ENCODE peak calls at places on chromosome 5, in six cellular contexts. One of them, this sample, is unnamed.

GRCh38 chr5:903756-904096 is 11.0 kb downstream of the TRIP13 start:
- DNase-seq in right lobe of liver: no peak
- DNase-seq in fibroblast of lung: no peak
- DNase-seq in GM23338: no peak
- DNase-seq in GM12878: no peak
- DNase-seq in stomach: no peak
- DNase-seq in this sample: no peak

GRCh38 chr5:5145651-5146529 is 5.8 kb downstream of the ADAMTS16 start:
- DNase-seq in right lobe of liver: no peak
- DNase-seq in fibroblast of lung: peak; percentile 42
- DNase-seq in GM23338: no peak
- DNase-seq in GM12878: no peak
- DNase-seq in stomach: no peak
- DNase-seq in this sample: no peak

GRCh38 chr5:103829585-103829984 is 267.0 kb upstream of the NUDT12 start:
- DNase-seq in right lobe of liver: no peak
- DNase-seq in fibroblast of lung: no peak
- DNase-seq in GM23338: peak; percentile 64
- DNase-seq in GM12878: no peak
- DNase-seq in stomach: no peak
- DNase-seq in this sample: no peak

GRCh38 chr5:54390015-54390414 is 65.5 kb upstream of the HSPB3 start:
- DNase-seq in right lobe of liver: no peak
- DNase-seq in fibroblast of lung: peak; percentile 84
- DNase-seq in GM23338: no peak
- DNase-seq in GM12878: no peak
- DNase-seq in stomach: no peak
- DNase-seq in this sample: no peak

GRCh38 chr5:136001531-136001930 is 27.3 kb upstream of the TGFBI start:
- DNase-seq in right lobe of liver: no peak
- DNase-seq in fibroblast of lung: peak; percentile 81
- DNase-seq in GM23338: no peak
- DNase-seq in GM12878: no peak
- DNase-seq in stomach: no peak
- DNase-seq in this sample: peak; percentile 46

GRCh38 chr5:180591249-180591887 is at the start of gene SCGB3A1:
- DNase-seq in right lobe of liver: no peak
- DNase-seq in fibroblast of lung: no peak
- DNase-seq in GM23338: peak; percentile 63
- DNase-seq in GM12878: no peak
- DNase-seq in stomach: no peak
- DNase-seq in this sample: no peak

GRCh38 chr5:151078490-151079262 is 2.2 kb downstream of the TNIP1 start:
- DNase-seq in right lobe of liver: peak; percentile 85
- DNase-seq in fibroblast of lung: no peak
- DNase-seq in GM23338: no peak
- DNase-seq in GM12878: no peak
- DNase-seq in stomach: no peak
- DNase-seq in this sample: no peak

GRCh38 chr5:165227515-165227914 is 1722.1 kb downstream of the MAT2B start:
- DNase-seq in right lobe of liver: no peak
- DNase-seq in fibroblast of lung: no peak
- DNase-seq in GM23338: peak; percentile 22
- DNase-seq in GM12878: no peak
- DNase-seq in stomach: peak; percentile 26
- DNase-seq in this sample: no peak

GRCh38 chr5:40680741-40681350 is 1.1 kb downstream of the PTGER4 start:
- DNase-seq in right lobe of liver: no peak
- DNase-seq in fibroblast of lung: peak; percentile 61
- DNase-seq in GM23338: peak; percentile 42
- DNase-seq in GM12878: no peak
- DNase-seq in stomach: no peak
- DNase-seq in this sample: peak; percentile 70

GRCh38 chr5:13662646-13663045 is 281.8 kb downstream of the DNAH5 start:
- DNase-seq in right lobe of liver: no peak
- DNase-seq in fibroblast of lung: no peak
- DNase-seq in GM23338: no peak
- DNase-seq in GM12878: no peak
- DNase-seq in stomach: no peak
- DNase-seq in this sample: no peak

GRCh38 chr5:51731641-51732040 is 348.4 kb downstream of the ISL1 start:
- DNase-seq in right lobe of liver: no peak
- DNase-seq in fibroblast of lung: peak; percentile 6
- DNase-seq in GM23338: no peak
- DNase-seq in GM12878: no peak
- DNase-seq in stomach: no peak
- DNase-seq in this sample: no peak

GRCh38 chr5:55530669-55531068 is 4.1 kb downstream of the PLPP1 start:
- DNase-seq in right lobe of liver: no peak
- DNase-seq in fibroblast of lung: no peak
- DNase-seq in GM23338: peak; percentile 25
- DNase-seq in GM12878: no peak
- DNase-seq in stomach: no peak
- DNase-seq in this sample: no peak

GRCh38 chr5:78527054-78527884 is 121.3 kb downstream of the LHFPL2 start:
- DNase-seq in right lobe of liver: no peak
- DNase-seq in fibroblast of lung: peak; percentile 91
- DNase-seq in GM23338: peak; percentile 62
- DNase-seq in GM12878: no peak
- DNase-seq in stomach: no peak
- DNase-seq in this sample: peak; percentile 90

GRCh38 chr5:180345186-180345585 is 8.0 kb downstream of the GFPT2 start:
- DNase-seq in right lobe of liver: no peak
- DNase-seq in fibroblast of lung: no peak
- DNase-seq in GM23338: no peak
- DNase-seq in GM12878: no peak
- DNase-seq in stomach: no peak
- DNase-seq in this sample: no peak

GRCh38 chr5:33074548-33074947 is 363.4 kb downstream of the NPR3 start:
- DNase-seq in right lobe of liver: no peak
- DNase-seq in fibroblast of lung: peak; percentile 14
- DNase-seq in GM23338: no peak
- DNase-seq in GM12878: no peak
- DNase-seq in stomach: no peak
- DNase-seq in this sample: no peak

GRCh38 chr5:26932238-26932637 is 106.1 kb downstream of the CDH9 start:
- DNase-seq in right lobe of liver: no peak
- DNase-seq in fibroblast of lung: no peak
- DNase-seq in GM23338: no peak
- DNase-seq in GM12878: no peak
- DNase-seq in stomach: no peak
- DNase-seq in this sample: no peak

GRCh38 chr5:169577966-169578365 is 5.6 kb upstream of the SPDL1 start:
- DNase-seq in right lobe of liver: no peak
- DNase-seq in fibroblast of lung: peak; percentile 19
- DNase-seq in GM23338: peak; percentile 50
- DNase-seq in GM12878: no peak
- DNase-seq in stomach: no peak
- DNase-seq in this sample: no peak

GRCh38 chr5:20974423-20974822 is 986.4 kb upstream of the CDH18 start:
- DNase-seq in right lobe of liver: no peak
- DNase-seq in fibroblast of lung: peak; percentile 63
- DNase-seq in GM23338: peak; percentile 6
- DNase-seq in GM12878: no peak
- DNase-seq in stomach: no peak
- DNase-seq in this sample: no peak

GRCh38 chr5:105639068-105639467 is 2031.7 kb downstream of the EFNA5 start:
- DNase-seq in right lobe of liver: no peak
- DNase-seq in fibroblast of lung: no peak
- DNase-seq in GM23338: peak; percentile 59
- DNase-seq in GM12878: no peak
- DNase-seq in stomach: no peak
- DNase-seq in this sample: no peak

GRCh38 chr5:83281658-83282057 is 189.9 kb upstream of the VCAN start:
- DNase-seq in right lobe of liver: no peak
- DNase-seq in fibroblast of lung: no peak
- DNase-seq in GM23338: no peak
- DNase-seq in GM12878: no peak
- DNase-seq in stomach: no peak
- DNase-seq in this sample: no peak

GRCh38 chr5:127975961-127976360 is 107.6 kb upstream of the SLC12A2 start:
- DNase-seq in right lobe of liver: no peak
- DNase-seq in fibroblast of lung: no peak
- DNase-seq in GM23338: no peak
- DNase-seq in GM12878: no peak
- DNase-seq in stomach: no peak
- DNase-seq in this sample: no peak
- TF ChIP-seq CTCF in right lobe of liver: no peak
- TF ChIP-seq CTCF in fibroblast of lung: no peak
- TF ChIP-seq CTCF in GM23338: peak; percentile 4
- TF ChIP-seq CTCF in GM12878: no peak
- TF ChIP-seq CTCF in stomach: no peak
- TF ChIP-seq CTCF in this sample: no peak

DNA sequence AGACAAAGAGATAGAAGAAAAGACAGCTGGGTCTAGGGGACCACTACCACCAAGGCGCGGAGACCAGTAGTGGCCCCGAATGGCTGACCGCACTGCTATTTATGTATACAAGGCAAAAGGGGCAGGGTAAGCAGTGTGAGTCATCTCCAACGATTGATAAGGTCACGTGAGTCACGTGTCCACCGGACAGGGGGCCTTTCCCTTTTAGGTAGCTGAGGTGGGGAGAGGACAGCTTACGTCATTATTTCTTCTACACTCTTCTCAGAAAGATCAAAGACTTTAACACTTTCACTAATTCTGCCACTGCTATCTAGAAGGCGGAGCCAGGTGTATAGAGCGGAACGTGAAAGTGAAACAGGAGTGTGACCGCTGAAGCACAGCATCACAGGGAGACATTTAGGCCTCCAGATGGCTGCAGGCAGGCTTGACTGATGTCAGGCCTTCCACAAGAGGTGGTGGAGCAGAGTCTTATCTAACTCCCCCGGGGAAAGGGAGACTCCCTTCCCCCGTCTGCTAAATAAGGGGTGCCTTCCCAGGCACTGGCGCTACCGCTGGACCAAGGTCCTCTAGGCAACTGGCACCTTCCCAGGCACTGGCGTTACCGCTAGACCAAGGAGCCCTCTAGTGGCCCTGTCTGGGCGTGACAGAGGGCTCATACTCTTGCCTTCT is 6.1 kb upstream of the PRR16 start:
- DNase-seq in right lobe of liver: peak; percentile 84
- DNase-seq in fibroblast of lung: peak; percentile 76
- DNase-seq in GM23338: peak; percentile 72
- DNase-seq in GM12878: peak; percentile 85
- DNase-seq in stomach: peak; percentile 82
- DNase-seq in this sample: peak; percentile 77
- TF ChIP-seq CTCF in right lobe of liver: peak; percentile 87
- TF ChIP-seq CTCF in fibroblast of lung: peak; percentile 58
- TF ChIP-seq CTCF in GM23338: peak; percentile 85
- TF ChIP-seq CTCF in GM12878: peak; percentile 38
- TF ChIP-seq CTCF in stomach: peak; percentile 47
- TF ChIP-seq CTCF in this sample: peak; percentile 90

DNA sequence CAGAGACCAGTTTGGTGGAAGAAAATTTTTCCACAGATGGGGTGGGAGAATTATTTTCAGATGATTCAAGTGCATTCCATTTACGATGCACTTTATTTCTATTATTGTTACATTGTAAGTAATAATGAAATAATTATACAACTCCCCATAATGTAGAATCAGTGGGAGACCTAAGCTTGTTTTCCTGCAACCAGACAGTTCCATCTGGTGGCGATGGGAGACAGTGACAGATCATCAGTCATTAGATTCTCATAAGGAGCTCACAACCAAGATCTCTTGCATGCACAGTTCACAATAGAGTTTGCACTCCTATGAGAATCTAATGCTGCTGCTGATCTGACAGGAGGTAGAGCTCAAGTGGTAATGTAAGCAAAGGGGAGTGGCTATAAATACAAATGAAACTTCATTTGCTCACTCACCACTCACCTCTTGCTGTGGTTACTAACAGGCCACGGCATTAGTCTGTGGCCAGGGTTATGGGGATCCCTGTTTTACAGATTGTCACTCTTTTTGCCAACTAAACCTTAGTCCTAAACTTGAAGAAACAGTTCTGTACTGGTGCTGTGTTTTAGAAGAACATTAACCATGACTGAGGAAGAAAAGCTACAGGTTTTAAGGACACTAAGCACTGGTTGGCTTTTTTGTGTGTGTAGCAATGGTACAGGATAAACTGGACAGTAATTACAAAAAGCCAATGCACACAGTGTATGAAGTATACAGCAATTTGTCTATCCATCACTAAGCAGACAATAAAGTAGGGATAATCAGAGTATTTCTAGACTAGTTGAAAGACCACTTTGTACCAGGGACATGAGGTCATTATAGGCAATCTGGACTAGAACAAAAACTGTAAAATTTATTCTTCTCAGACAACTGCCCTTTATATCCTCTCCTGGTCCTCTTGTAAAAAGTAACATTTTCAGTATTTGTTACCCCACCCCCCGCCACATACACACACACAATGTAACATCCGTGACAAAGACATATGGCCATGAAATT is 9.9 kb downstream of the TMEM232 start:
- DNase-seq in right lobe of liver: no peak
- DNase-seq in fibroblast of lung: no peak
- DNase-seq in GM23338: peak; percentile 16
- DNase-seq in GM12878: peak; percentile 32
- DNase-seq in stomach: no peak
- DNase-seq in this sample: no peak
- TF ChIP-seq CTCF in right lobe of liver: peak; percentile 7
- TF ChIP-seq CTCF in fibroblast of lung: no peak
- TF ChIP-seq CTCF in GM23338: peak; percentile 45
- TF ChIP-seq CTCF in GM12878: peak; percentile 17
- TF ChIP-seq CTCF in stomach: no peak
- TF ChIP-seq CTCF in this sample: no peak

DNA sequence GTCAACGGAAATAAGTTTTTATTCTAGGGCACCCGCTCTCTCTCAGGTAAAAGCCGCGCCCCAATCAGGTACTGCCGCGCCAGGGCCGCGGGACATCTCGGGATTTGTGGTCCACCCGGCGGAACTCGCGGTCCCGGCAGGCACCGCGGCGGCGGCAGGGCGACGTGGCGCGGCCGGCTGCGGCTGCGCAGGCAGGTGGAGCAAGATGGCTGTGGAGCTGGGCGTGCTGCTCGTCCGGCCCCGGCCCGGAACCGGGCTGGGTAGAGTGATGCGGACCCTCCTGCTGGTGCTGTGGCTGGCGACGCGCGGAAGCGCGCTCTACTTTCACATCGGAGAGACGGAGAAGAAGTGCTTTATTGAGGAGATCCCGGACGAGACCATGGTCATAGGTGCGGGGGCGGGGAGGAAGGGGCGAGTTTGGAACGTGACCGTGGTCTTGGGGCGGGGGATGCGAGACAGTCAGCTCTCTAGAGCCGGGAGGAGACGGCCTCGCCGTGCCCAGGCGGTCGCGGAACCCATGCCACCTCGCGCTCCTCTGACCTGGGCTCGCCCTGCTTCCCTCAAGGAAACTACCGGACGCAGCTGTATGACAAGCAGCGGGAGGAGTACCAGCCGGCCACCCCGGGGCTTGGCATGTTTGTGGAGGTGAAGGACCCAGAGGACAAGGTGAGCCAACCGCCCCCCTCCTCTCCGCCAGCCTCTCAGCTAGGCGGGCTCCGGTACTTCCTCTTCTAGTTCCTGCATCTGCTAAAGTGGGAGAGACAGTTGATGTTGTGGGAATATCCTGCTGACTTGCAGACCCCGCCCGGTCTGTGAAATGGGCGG is at the start of gene TMED9:
- DNase-seq in right lobe of liver: peak; percentile 92
- DNase-seq in fibroblast of lung: peak; percentile 67
- DNase-seq in GM23338: peak; percentile 97
- DNase-seq in GM12878: no peak
- DNase-seq in stomach: peak; percentile 91
- DNase-seq in this sample: peak; percentile 74
- TF ChIP-seq CTCF in right lobe of liver: peak; percentile 30
- TF ChIP-seq CTCF in fibroblast of lung: no peak
- TF ChIP-seq CTCF in GM23338: peak; percentile 2
- TF ChIP-seq CTCF in GM12878: no peak
- TF ChIP-seq CTCF in stomach: no peak
- TF ChIP-seq CTCF in this sample: no peak

This sample was measured in CD14-positive monocyte.